ENCODE peak calls at places on chromosomes 16 and 17, in eight cellular contexts. L is heart right ventricle, W is foreskin fibroblast, K is endothelial cell of umbilical vein, Y is HL-60, G is BJ, A is OCI-LY7, V is tibial artery. N is an unnamed sample.

GRCh38 chr17:82839617-82840292 is at the start of gene ZNF750:
- DNase-seq in G (no peak), A (no peak), K (no peak), L (no peak), W (no peak), V (no peak), Y (no peak), N (no peak)

GRCh38 chr17:29119265-29119664 is 60.9 kb downstream of the MYO18A start:
- DNase-seq in L (no peak), G (no peak), K (no peak), V (no peak), Y (no peak), A (no peak), W (no peak), N (no peak)

GRCh38 chr17:68950725-68951124 is 4.5 kb downstream of the ABCA8 start:
- DNase-seq in Y (no peak), A (no peak), V (no peak), K (no peak), W (no peak), G (no peak), L (no peak), N (no peak)

GRCh38 chr17:1574697-1575471 is 12.3 kb upstream of the PITPNA start:
- DNase-seq in K (no peak), L (no peak), Y (no peak), G (no peak), V (no peak), W (no peak), A (no peak), N (no peak)

GRCh38 chr17:1559743-1560581 is 2.6 kb downstream of the PITPNA start:
- DNase-seq in V (no peak), L (no peak), W (no peak), G (no peak), K (peak), Y (no peak), A (no peak), N (no peak)

GRCh38 chr17:39676198-39676819 is 8.1 kb downstream of the PNMT start:
- DNase-seq in A (peak), K (no peak), V (peak), Y (peak), G (no peak), L (peak), W (no peak), N (peak)

GRCh38 chr17:63925615-63926014 is 6.5 kb downstream of the CD79B start:
- DNase-seq in Y (no peak), K (no peak), W (no peak), L (no peak), V (no peak), G (no peak), A (peak), N (no peak)

GRCh38 chr17:8940866-8941471 is 24.5 kb downstream of the PIK3R5 start:
- DNase-seq in W (no peak), G (no peak), Y (no peak), V (no peak), L (no peak), K (no peak), A (no peak), N (peak)

GRCh38 chr17:66364508-66365203 is 62.2 kb downstream of the PRKCA start:
- DNase-seq in Y (no peak), K (no peak), V (no peak), W (no peak), G (no peak), L (no peak), A (no peak), N (peak)

GRCh38 chr16:89102035-89102776 is 8.6 kb downstream of the ACSF3 start:
- DNase-seq in W (no peak), L (no peak), A (no peak), K (no peak), V (no peak), Y (peak), G (no peak), N (no peak)

GRCh38 chr17:57970706-57971105 is 15.5 kb upstream of the CUEDC1 start:
- DNase-seq in A (no peak), Y (no peak), G (no peak), K (peak), W (peak), V (no peak), L (no peak), N (no peak)

GRCh38 chr17:41163828-41164227 is 3.3 kb upstream of the KRTAP4-4 start:
- DNase-seq in K (no peak), G (no peak), L (no peak), V (no peak), A (no peak), Y (no peak), W (no peak), N (no peak)

GRCh38 chr16:27301236-27301861 is 12.4 kb upstream of the IL4R start:
- DNase-seq in V (no peak), Y (no peak), G (no peak), A (no peak), K (no peak), W (no peak), L (no peak), N (no peak)

GRCh38 chr16:50884066-50884860 is 142.4 kb downstream of the CYLD start:
- DNase-seq in V (no peak), K (no peak), L (no peak), A (peak), W (no peak), Y (no peak), G (no peak), N (peak)

GRCh38 chr17:76523084-76524037 is 14.1 kb downstream of the CYGB start:
- DNase-seq in G (no peak), V (no peak), W (peak), L (peak), Y (peak), K (peak), A (peak), N (peak)

GRCh38 chr17:16286009-16286946 is 67.0 kb downstream of the CENPV start:
- DNase-seq in G (peak), V (peak), K (peak), Y (peak), W (peak), L (peak), A (peak), N (peak)

GRCh38 chr17:62739666-62740065 is 68.4 kb downstream of the MARCHF10 start:
- DNase-seq in Y (no peak), G (no peak), L (no peak), W (no peak), A (no peak), V (no peak), K (no peak), N (no peak)

GRCh38 chr17:58364270-58364942 is 12.4 kb upstream of the SUPT4H1 start:
- DNase-seq in G (no peak), V (no peak), Y (no peak), W (no peak), A (no peak), K (no peak), L (no peak), N (no peak)

GRCh38 chr17:30372755-30373154 is 6.0 kb upstream of the CPD start:
- DNase-seq in V (no peak), A (peak), W (peak), G (no peak), L (no peak), K (no peak), Y (peak), N (peak)

GRCh38 chr16:3147046-3147756 is 12.4 kb downstream of the ZNF213 start:
- DNase-seq in Y (no peak), G (no peak), K (no peak), V (no peak), W (no peak), L (no peak), A (no peak), N (no peak)

GRCh38 chr17:55737976-55738501 is 12.8 kb upstream of the PCTP start:
- DNase-seq in Y (no peak), A (no peak), K (no peak), L (no peak), G (no peak), W (no peak), V (no peak), N (no peak)

DNA sequence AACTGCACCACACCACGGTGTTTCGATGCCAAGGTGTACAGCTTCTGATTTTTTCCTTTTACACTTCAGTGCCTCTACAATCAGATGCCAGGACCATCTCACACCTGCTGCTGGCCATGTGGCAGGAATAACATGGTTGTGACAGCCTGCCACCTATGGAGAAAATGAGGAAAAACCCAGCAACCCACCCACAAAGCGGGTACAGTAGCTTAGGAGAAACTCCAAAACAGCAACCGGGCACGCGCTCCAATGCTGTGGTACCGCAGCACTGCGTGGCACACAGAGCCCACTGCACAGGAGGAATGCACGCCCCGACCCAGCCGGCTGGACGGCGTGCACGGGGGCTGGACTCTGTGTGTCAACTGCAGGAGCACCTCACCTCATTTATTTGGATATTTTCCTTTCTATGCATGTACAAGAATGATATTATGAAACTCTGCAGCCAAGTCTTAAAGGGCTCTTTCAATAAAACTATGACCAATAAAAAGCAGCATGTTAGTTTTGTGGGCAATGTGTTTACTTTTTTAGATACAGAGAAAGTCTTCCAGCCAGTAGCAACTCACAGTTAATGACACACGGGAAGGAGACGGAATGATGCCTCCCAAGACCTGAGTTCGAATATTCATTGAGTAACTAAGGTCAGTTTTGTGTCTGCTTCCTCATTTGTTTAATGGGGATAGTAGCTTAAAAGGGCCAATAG is 45.9 kb downstream of the MAP1LC3B start:
- DNase-seq in G (no peak), A (no peak), W (no peak), K (no peak), Y (no peak), V (no peak), L (no peak), N (no peak)
- TF ChIP-seq CTCF in G (no peak), A (no peak), W (no peak), K (no peak), Y (no peak), V (no peak), L (no peak), N (no peak)

DNA sequence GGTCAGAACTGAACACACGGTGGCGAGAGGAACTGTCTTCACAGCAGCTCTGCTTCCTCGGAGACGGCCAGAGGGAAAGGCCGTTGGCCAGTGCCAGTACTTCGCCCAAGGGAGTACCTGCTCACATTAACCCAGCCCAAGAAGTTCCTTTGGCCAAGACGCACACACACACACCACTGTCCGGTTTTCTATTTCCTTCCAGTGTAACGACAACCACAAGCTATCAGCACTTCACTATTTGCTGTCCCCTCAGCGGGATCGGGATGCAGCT is 735 bp upstream of the GGNBP2 start:
- DNase-seq in K (peak), L (peak), A (peak), Y (peak), V (peak), W (peak), G (peak), N (peak)
- TF ChIP-seq CTCF in K (peak), L (no peak), A (peak), Y (no peak), V (no peak), W (peak), G (peak), N (no peak)

DNA sequence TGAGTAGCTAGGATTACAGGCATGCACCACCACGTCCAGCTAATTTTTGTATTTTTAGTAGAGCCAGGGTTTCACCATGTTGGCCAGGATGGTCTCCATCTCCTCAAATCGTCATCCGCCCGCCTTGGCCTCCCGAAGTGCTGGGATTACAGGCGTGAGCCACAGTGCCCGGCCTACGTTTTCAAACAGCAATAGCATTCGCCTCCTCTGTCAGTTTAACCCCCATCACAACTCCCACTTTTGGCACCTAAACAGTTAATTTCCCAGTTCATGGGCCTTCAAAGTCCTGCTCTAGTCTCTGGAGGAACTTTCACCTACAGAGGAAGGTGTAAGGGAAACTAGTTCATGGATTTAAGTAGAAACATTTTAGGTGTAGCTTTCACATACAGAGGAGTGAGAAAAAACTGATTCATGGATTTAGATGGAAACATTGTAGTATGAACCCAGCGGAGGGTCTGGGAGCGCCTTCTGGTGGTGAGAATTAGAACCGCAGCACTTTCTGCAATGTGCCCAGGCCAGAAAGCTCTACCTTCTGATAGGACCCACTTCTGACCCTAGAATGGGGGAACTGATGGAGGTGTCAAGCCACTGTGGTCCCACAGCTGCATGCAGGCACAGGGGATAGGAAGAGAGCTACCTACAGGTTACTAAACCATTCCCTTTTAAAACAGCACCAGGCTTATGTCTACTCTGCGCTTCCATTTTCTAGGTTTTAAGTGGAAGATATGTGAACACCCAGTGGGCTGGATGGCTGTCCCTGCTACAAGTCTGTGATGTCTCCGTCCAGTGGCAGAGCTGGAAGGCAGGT is 12.0 kb upstream of the MEOX1 start:
- DNase-seq in V (peak), Y (peak), A (peak), L (peak), K (peak), G (no peak), W (peak), N (peak)
- TF ChIP-seq CTCF in V (peak), Y (peak), A (peak), L (peak), K (peak), G (peak), W (peak), N (peak)

GRCh38 chr17:80474231-80474932 is 2.0 kb downstream of the NPTX1 start:
- DNase-seq in G (no peak), K (peak), Y (peak), L (no peak), V (no peak), W (no peak), A (peak), N (peak)
- TF ChIP-seq CTCF in G (peak), K (peak), Y (no peak), L (no peak), V (no peak), W (no peak), A (peak), N (no peak)

N was measured in activated CD8-positive, alpha-beta T cell treated with anti-CD3 and anti-CD28 coated beads for 36 hours.